ENCODE peak calls at places on chromosomes 12 and 14, in seven cellular contexts. N, Y, E, A, J, X and K are unnamed samples.

GRCh38 chr12:68910128-68910527 is 22.8 kb downstream of the CPM start:
- DNase-seq in A (no peak), N (no peak), Y (no peak), E (peak), J (no peak), X (no peak), K (no peak)

GRCh38 chr14:21078287-21078686 is 8.2 kb downstream of the ARHGEF40 start:
- DNase-seq in Y (no peak), A (no peak), N (no peak), E (no peak), X (no peak), J (no peak), K (no peak)

GRCh38 chr14:100872241-100872640 is 31.3 kb downstream of the RTL1 start:
- DNase-seq in X (no peak), Y (no peak), N (no peak), J (no peak), E (no peak), A (no peak), K (no peak)

GRCh38 chr12:4276524-4277204 is 3.1 kb downstream of the CCND2 start:
- DNase-seq in X (peak), A (peak), N (peak), E (peak), J (peak), Y (peak), K (peak)

GRCh38 chr12:100174506-100174905 is 26.1 kb upstream of the ACTR6 start:
- DNase-seq in A (no peak), X (no peak), E (no peak), Y (no peak), J (no peak), N (no peak), K (no peak)

GRCh38 chr14:53963491-53964227 is 7.0 kb upstream of the BMP4 start:
- DNase-seq in N (no peak), A (no peak), X (peak), Y (no peak), J (no peak), E (no peak), K (no peak)

GRCh38 chr14:91835920-91836843 is 31.2 kb downstream of the TC2N start:
- DNase-seq in N (peak), Y (peak), E (no peak), X (peak), J (peak), A (peak), K (no peak)

GRCh38 chr14:90587918-90588317 is 191.1 kb downstream of the CALM1 start:
- DNase-seq in E (no peak), X (no peak), Y (no peak), A (no peak), N (no peak), J (no peak), K (no peak)

GRCh38 chr12:49748306-49748705 is 6.9 kb downstream of the TMBIM6 start:
- DNase-seq in A (no peak), N (no peak), E (no peak), J (no peak), Y (no peak), X (no peak), K (no peak)

GRCh38 chr12:12480074-12480473 is 82.6 kb downstream of the DUSP16 start:
- DNase-seq in N (no peak), A (no peak), X (no peak), J (no peak), Y (no peak), E (no peak), K (no peak)

GRCh38 chr14:84686550-84686949 is 843.4 kb upstream of the FLRT2 start:
- DNase-seq in Y (no peak), X (no peak), N (no peak), A (no peak), E (no peak), J (no peak), K (no peak)

GRCh38 chr14:72311116-72311515 is 378.9 kb downstream of the RGS6 start:
- DNase-seq in A (no peak), Y (no peak), N (no peak), X (no peak), E (no peak), J (no peak), K (no peak)

GRCh38 chr14:99067141-99067920 is 204.7 kb downstream of the BCL11B start:
- DNase-seq in X (no peak), Y (no peak), N (no peak), A (no peak), E (no peak), J (no peak), K (no peak)

GRCh38 chr14:23435540-23436326 is at the start of gene MYH7:
- DNase-seq in E (no peak), N (no peak), Y (no peak), X (no peak), A (no peak), J (no peak), K (no peak)

GRCh38 chr12:104686196-104686595 is 229.4 kb downstream of the CHST11 start:
- DNase-seq in Y (no peak), J (no peak), N (no peak), E (peak), A (peak), X (no peak), K (peak)

GRCh38 chr14:33484264-33484663 is 466.6 kb downstream of the EGLN3 start:
- DNase-seq in E (no peak), J (no peak), N (no peak), A (no peak), Y (no peak), X (no peak), K (no peak)

GRCh38 chr14:96827310-96827709 is 30.1 kb downstream of the VRK1 start:
- DNase-seq in E (no peak), X (no peak), A (no peak), Y (no peak), N (no peak), J (no peak), K (no peak)

GRCh38 chr14:75315143-75315542 is 36.5 kb downstream of the FOS start:
- DNase-seq in N (no peak), X (peak), Y (no peak), J (no peak), A (no peak), E (no peak), K (no peak)

GRCh38 chr12:71730936-71731335 is 23.7 kb upstream of the RAB21 start:
- DNase-seq in X (no peak), A (no peak), J (no peak), N (no peak), Y (no peak), E (no peak), K (no peak)

GRCh38 chr12:10466311-10466710 is 13.1 kb upstream of the KLRC1 start:
- DNase-seq in Y (no peak), X (no peak), N (no peak), J (no peak), E (no peak), A (no peak), K (no peak)

GRCh38 chr12:99769581-99769980 is 122.0 kb downstream of the GARIN6 start:
- DNase-seq in A (no peak), E (no peak), Y (no peak), N (no peak), J (no peak), X (no peak), K (no peak)